ENCODE peak calls at places on chromosomes 2 and 18, in seven cellular contexts. C, L, K, W, Q, E and A are unnamed samples.

GRCh38 chr2:197159681-197160211 is 150.8 kb downstream of the ANKRD44 start:
- DNase-seq in C (no peak), W (no peak), K (no peak), E (no peak), L (peak), Q (no peak), A (no peak)

GRCh38 chr2:161709428-161709827 is 85.2 kb downstream of the SLC4A10 start:
- DNase-seq in C (no peak), W (no peak), K (no peak), E (no peak), L (no peak), Q (no peak), A (no peak)

GRCh38 chr18:61764381-61764780 is 128.4 kb downstream of the RNF152 start:
- DNase-seq in E (no peak), W (no peak), K (no peak), L (peak), Q (no peak), C (no peak), A (no peak)

GRCh38 chr18:36757081-36757480 is 71.7 kb downstream of the TPGS2 start:
- DNase-seq in W (no peak), Q (no peak), K (no peak), L (peak), C (no peak), E (no peak), A (no peak)

GRCh38 chr2:230798769-230799399 is 65.9 kb upstream of the ITM2C start:
- DNase-seq in E (peak), W (no peak), Q (no peak), L (no peak), K (no peak), C (no peak), A (no peak)

GRCh38 chr2:219727771-219728429 is 100.5 kb downstream of the SLC4A3 start:
- DNase-seq in W (no peak), E (no peak), C (peak), Q (no peak), L (no peak), K (no peak), A (no peak)

GRCh38 chr2:112820343-112820742 is 16.2 kb downstream of the IL1B start:
- DNase-seq in E (no peak), W (no peak), L (no peak), Q (no peak), K (no peak), C (no peak), A (no peak)

GRCh38 chr2:173652731-173653426 is 298.2 kb downstream of the CDCA7 start:
- DNase-seq in E (no peak), W (no peak), L (peak), C (no peak), Q (no peak), K (no peak), A (no peak)

GRCh38 chr2:180520816-180521595 is 459.4 kb upstream of the UBE2E3 start:
- DNase-seq in Q (no peak), W (no peak), C (no peak), E (no peak), K (no peak), L (peak), A (no peak)

GRCh38 chr2:219434718-219435525 is at the start of gene SPEG:
- DNase-seq in Q (no peak), W (no peak), K (peak), E (no peak), C (no peak), L (no peak), A (no peak)

GRCh38 chr18:63241739-63242138 is 77.8 kb downstream of the BCL2 start:
- DNase-seq in Q (no peak), C (no peak), L (no peak), K (no peak), E (no peak), W (no peak), A (no peak)

GRCh38 chr18:24014986-24015896 is 687 bp downstream of the TTC39C start:
- DNase-seq in E (peak), K (peak), L (peak), Q (no peak), W (peak), C (peak), A (peak)

GRCh38 chr2:50769416-50769815 is 262.5 kb downstream of the NRXN1 start:
- DNase-seq in C (no peak), L (no peak), Q (no peak), E (no peak), K (no peak), W (no peak), A (no peak)

GRCh38 chr2:23545811-23546210 is 160.8 kb downstream of the KLHL29 start:
- DNase-seq in L (no peak), K (no peak), E (no peak), W (no peak), Q (no peak), C (no peak), A (no peak)

GRCh38 chr2:233819884-233820765 is 34.2 kb downstream of the HJURP start:
- DNase-seq in L (no peak), K (peak), W (no peak), C (no peak), Q (no peak), E (no peak), A (no peak)

GRCh38 chr2:217794133-217794986 is 208.4 kb downstream of the TNS1 start:
- DNase-seq in L (no peak), E (no peak), W (no peak), C (peak), Q (no peak), K (no peak), A (no peak)

GRCh38 chr2:157845081-157845480 is 31.0 kb downstream of the ACVR1 start:
- DNase-seq in C (no peak), L (no peak), K (no peak), Q (no peak), E (no peak), W (no peak), A (no peak)

GRCh38 chr2:205453200-205453599 is 229.1 kb upstream of the NRP2 start:
- DNase-seq in K (no peak), L (no peak), W (no peak), C (no peak), E (no peak), Q (no peak), A (no peak)

GRCh38 chr2:182942756-182943155 is 76.3 kb upstream of the FRZB start:
- DNase-seq in L (no peak), C (no peak), W (no peak), Q (no peak), K (no peak), E (no peak), A (no peak)

GRCh38 chr2:105397025-105397722 is 1.7 kb downstream of the FHL2 start:
- DNase-seq in W (peak), E (no peak), C (peak), K (no peak), Q (no peak), L (no peak), A (no peak)

GRCh38 chr2:179340678-179341077 is 76.0 kb upstream of the SESTD1 start:
- DNase-seq in K (no peak), W (peak), L (no peak), Q (no peak), C (no peak), E (no peak), A (no peak)

GRCh38 chr2:70964596-70965386 is 13.6 kb upstream of the ANKRD53 start:
- DNase-seq in L (peak), W (peak), Q (no peak), K (peak), C (peak), E (peak), A (peak)

GRCh38 chr2:165402142-165402541 is 67.4 kb upstream of the CSRNP3 start:
- DNase-seq in L (no peak), K (no peak), Q (no peak), E (no peak), W (no peak), C (no peak), A (no peak)

GRCh38 chr18:21741511-21742322 is 1.1 kb downstream of the MIB1 start:
- DNase-seq in Q (peak), L (no peak), E (peak), W (peak), K (no peak), C (no peak), A (no peak)

GRCh38 chr2:220162320-220162719 is 534.9 kb downstream of the SLC4A3 start:
- DNase-seq in K (no peak), C (no peak), E (no peak), L (no peak), Q (no peak), W (no peak), A (no peak)

GRCh38 chr2:72033636-72034035 is 114.0 kb downstream of the CYP26B1 start:
- DNase-seq in C (peak), W (no peak), L (no peak), E (no peak), K (no peak), Q (no peak), A (no peak)

GRCh38 chr2:185785851-185786473 is 47.4 kb downstream of the FSIP2 start:
- DNase-seq in C (no peak), W (no peak), L (no peak), K (no peak), Q (no peak), E (no peak), A (no peak)

GRCh38 chr2:128258218-128258617 is 60.5 kb downstream of the HS6ST1 start:
- DNase-seq in W (no peak), E (no peak), C (no peak), L (no peak), Q (no peak), K (no peak), A (no peak)

DNA sequence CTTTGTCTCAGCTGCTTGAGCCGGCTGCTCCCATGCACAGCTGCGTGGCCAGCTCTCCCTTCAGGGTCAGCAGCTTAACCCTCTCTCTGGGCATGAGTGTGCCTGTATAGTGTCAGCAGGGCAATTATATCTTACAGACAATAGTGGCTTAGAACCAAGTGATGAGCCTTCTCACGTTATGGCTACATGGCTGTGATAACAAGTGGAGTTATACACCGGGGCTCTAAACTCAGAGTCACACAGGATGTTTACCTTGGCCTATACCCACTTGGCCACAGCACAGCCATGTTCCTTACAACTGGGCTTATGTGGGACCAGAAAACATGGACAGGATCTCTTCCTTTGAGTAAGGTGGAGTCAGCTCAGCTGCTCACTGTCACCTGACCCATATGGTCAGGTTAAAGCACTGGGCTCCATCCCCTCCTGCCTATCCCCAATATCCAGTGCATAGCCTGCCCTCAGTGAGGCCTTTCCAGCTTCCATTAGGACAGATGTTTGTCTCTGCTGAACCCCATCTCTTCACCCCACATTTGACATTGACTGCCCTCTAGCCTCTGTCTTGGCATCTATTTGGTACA is 294.2 kb upstream of the NCKAP5 start:
- DNase-seq in K (no peak), E (no peak), L (no peak), W (no peak), C (no peak), Q (no peak), A (no peak)
- TF ChIP-seq CTCF in K (no peak), E (no peak), L (no peak), W (no peak), C (no peak), Q (no peak), A (no peak)

GRCh38 chr18:5393779-5394178 is 98.3 kb upstream of the ZBTB14 start:
- DNase-seq in C (no peak), W (no peak), K (no peak), E (no peak), L (peak), Q (no peak), A (no peak)
- TF ChIP-seq CTCF in C (no peak), W (no peak), K (no peak), E (no peak), L (no peak), Q (no peak), A (no peak)

GRCh38 chr2:8805278-8806045 is 32.0 kb downstream of the KIDINS220 start:
- DNase-seq in K (no peak), Q (no peak), L (peak), C (no peak), W (peak), E (no peak), A (no peak)

GRCh38 chr2:8802741-8803140 is 34.7 kb downstream of the KIDINS220 start:
- DNase-seq in Q (no peak), W (no peak), L (no peak), E (no peak), C (no peak), K (no peak), A (no peak)

GRCh38 chr2:8806885-8807701 is 30.3 kb downstream of the KIDINS220 start:
- DNase-seq in L (no peak), W (no peak), C (no peak), K (no peak), E (no peak), Q (no peak), A (no peak)

GRCh38 chr2:8800821-8801220 is 36.6 kb downstream of the KIDINS220 start:
- DNase-seq in Q (no peak), K (no peak), W (no peak), C (no peak), E (no peak), L (no peak), A (no peak)

GRCh38 chr2:8803658-8804379 is 33.6 kb downstream of the KIDINS220 start:
- DNase-seq in K (no peak), W (no peak), C (no peak), E (no peak), L (peak), Q (no peak), A (no peak)
- TF ChIP-seq CTCF in K (no peak), W (no peak), C (no peak), E (no peak), L (no peak), Q (no peak), A (no peak)

GRCh38 chr2:109392140-109392539 is 221.6 kb downstream of the SEPTIN10 start:
- DNase-seq in Q (no peak), W (no peak), C (no peak), L (no peak), E (no peak), K (no peak), A (no peak)
- TF ChIP-seq CTCF in Q (no peak), W (no peak), C (no peak), L (no peak), E (no peak), K (no peak), A (no peak)

GRCh38 chr2:237603049-237603717 is 12.6 kb upstream of the RAB17 start:
- DNase-seq in K (no peak), C (no peak), W (no peak), Q (no peak), E (no peak), L (no peak), A (no peak)

GRCh38 chr2:237602409-237602808 is 11.9 kb upstream of the RAB17 start:
- DNase-seq in K (no peak), W (no peak), C (no peak), L (no peak), E (no peak), Q (no peak), A (no peak)

GRCh38 chr2:237599465-237600110 is 9.1 kb upstream of the RAB17 start:
- DNase-seq in L (no peak), W (no peak), Q (no peak), E (no peak), K (no peak), C (no peak), A (no peak)

GRCh38 chr2:237600205-237600846 is 9.8 kb upstream of the RAB17 start:
- DNase-seq in E (no peak), L (no peak), K (no peak), Q (no peak), C (peak), W (peak), A (no peak)

DNA sequence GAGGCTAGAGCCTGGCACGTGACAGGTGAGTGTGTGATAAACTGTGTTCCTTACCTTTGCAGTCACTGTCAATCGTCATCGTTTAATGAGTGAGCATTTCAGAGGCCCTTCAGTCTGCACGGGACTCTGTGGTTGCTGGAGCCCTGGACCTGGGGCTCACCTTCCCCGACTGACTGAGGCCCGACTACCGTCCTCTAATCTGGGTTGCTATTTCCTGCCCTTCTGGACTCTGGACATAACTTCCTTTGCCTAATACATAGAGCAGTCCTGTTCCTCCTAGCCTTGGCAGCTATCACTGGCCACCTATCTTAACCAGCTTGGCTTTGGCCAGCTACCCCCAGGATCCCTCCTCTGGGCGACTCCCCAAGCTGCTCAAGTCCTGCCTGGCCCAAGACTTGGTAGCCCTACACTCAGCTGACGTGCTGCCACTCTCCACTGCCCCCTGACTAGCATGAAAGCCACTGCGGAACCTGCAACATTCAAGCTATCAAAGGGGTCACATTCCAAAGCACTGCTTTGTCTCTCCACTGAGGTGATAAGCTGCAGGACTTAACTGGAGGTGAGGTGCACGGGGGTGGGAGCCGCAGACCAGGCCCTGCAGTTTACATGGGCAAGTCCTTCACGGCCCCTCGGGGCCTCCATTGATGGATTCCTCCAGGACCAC is 11.1 kb upstream of the RAB17 start:
- DNase-seq in K (no peak), L (no peak), W (no peak), E (no peak), C (no peak), Q (no peak), A (no peak)
- TF ChIP-seq CTCF in K (no peak), L (no peak), W (no peak), E (no peak), C (no peak), Q (peak), A (no peak)

GRCh38 chr2:241861264-241861663 is 2.6 kb upstream of the PDCD1 start:
- DNase-seq in W (no peak), C (no peak), K (no peak), E (no peak), L (no peak), Q (no peak), A (no peak)

GRCh38 chr2:241863021-241863954 is 4.6 kb upstream of the PDCD1 start:
- DNase-seq in W (peak), C (no peak), L (no peak), Q (no peak), E (no peak), K (no peak), A (no peak)

GRCh38 chr2:241860184-241861078 is 1.7 kb upstream of the PDCD1 start:
- DNase-seq in Q (no peak), C (no peak), L (no peak), K (peak), E (no peak), W (no peak), A (peak)

GRCh38 chr2:241864168-241864896 is 5.2 kb upstream of the RTP5 start:
- DNase-seq in K (no peak), W (no peak), Q (no peak), C (no peak), L (no peak), E (no peak), A (no peak)

DNA sequence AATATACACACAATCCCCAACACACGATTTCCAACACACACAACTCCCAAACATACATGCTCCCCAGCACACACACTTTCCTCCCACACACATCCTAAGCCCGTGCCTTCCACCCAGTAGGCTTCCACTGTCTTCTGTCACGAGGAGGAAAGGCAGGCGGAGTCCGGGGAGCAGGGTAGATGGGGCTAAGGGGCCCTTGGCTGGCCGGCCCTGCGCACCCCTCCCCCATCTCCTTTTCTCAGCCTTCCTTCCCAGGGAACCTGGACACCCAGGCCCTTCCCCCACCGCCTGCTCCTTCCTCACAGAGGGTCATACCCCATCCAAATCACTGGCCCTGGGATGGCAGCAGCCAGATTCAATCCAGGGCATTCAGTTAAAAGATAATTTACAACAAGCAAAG is 3.4 kb upstream of the PDCD1 start:
- DNase-seq in L (no peak), C (no peak), K (peak), W (no peak), E (no peak), Q (no peak), A (peak)
- TF ChIP-seq CTCF in L (no peak), C (no peak), K (no peak), W (no peak), E (no peak), Q (no peak), A (no peak)

DNA sequence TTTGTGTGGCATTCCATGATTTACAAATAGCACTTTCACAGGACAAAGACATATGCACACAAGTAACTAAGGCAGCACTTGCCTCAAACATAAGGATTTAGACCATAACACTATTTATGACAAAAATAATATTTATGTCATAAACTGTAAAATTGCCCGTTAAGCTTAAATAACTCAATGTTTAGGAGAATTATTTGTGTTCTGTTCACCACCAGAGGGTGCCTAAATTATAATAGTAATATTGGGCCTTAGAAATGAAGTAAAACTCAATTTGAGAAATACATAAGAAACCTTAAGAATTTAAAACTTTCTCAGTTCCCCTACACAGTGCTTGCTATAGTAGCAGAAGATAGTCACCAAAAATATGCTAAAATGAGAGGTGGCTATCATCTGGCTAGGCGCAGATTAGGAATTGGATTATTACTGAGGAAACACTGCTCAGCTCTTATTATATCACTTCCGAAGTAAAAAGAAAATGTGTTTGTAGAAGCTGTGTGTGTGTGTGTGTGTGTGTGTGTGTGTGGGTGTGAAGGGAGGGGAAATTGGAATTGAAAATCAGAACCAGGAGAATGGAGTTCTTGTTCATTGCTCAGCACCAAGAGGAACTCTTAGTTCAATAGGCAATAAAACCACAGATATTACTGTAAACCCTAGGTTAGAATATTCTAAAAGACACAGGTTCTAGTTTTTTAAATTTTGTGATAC is 4.9 kb upstream of the CHN1 start:
- DNase-seq in E (no peak), C (no peak), Q (no peak), L (no peak), W (no peak), K (no peak), A (no peak)
- TF ChIP-seq CTCF in E (no peak), C (no peak), Q (no peak), L (no peak), W (no peak), K (no peak), A (no peak)

GRCh38 chr2:86225581-86225980 is 26.3 kb downstream of the MRPL35 start:
- DNase-seq in C (peak), L (no peak), Q (no peak), W (no peak), K (peak), E (peak), A (no peak)

GRCh38 chr2:86226069-86226468 is 26.8 kb downstream of the MRPL35 start:
- DNase-seq in Q (no peak), E (no peak), W (no peak), K (no peak), C (no peak), L (no peak), A (no peak)

GRCh38 chr2:86223098-86223681 is 23.9 kb downstream of the MRPL35 start:
- DNase-seq in C (peak), W (peak), K (no peak), L (peak), E (no peak), Q (no peak), A (no peak)

GRCh38 chr2:86223682-86224560 is 24.7 kb downstream of the MRPL35 start:
- DNase-seq in W (peak), Q (no peak), C (no peak), E (no peak), K (no peak), L (peak), A (no peak)

GRCh38 chr2:86224645-86225355 is 25.5 kb downstream of the MRPL35 start:
- DNase-seq in E (no peak), W (no peak), C (no peak), K (no peak), L (no peak), Q (no peak), A (no peak)
- TF ChIP-seq CTCF in E (no peak), W (no peak), C (no peak), K (no peak), L (no peak), Q (no peak), A (no peak)